ENCODE peak calls at places on chromosomes 13 and 19, in eight cellular contexts. One of them, this sample, is unnamed.

GRCh38 chr13:99053636-99054233 is 75.9 kb upstream of the DOCK9 start:
- DNase-seq in occipital lobe: no peak
- DNase-seq in AG08396: no peak
- DNase-seq in nephron progenitor cell: no peak
- DNase-seq in erythroblast: peak; percentile 98
- DNase-seq in pulmonary artery endothelial cell: no peak
- DNase-seq in stimulated activated CD4-positive, alpha-beta T cell treated with anti-CD3 and anti-CD28 coated beads, Interleukin-4, amount 100 ng/mL, for 1 hour: no peak
- DNase-seq in naive B cell: no peak
- DNase-seq in this sample: no peak

GRCh38 chr19:861099-861755 is 1.8 kb downstream of the CFD start:
- DNase-seq in AG08396: no peak
- DNase-seq in nephron progenitor cell: no peak
- DNase-seq in erythroblast: no peak
- DNase-seq in naive B cell: no peak
- DNase-seq in occipital lobe: no peak
- DNase-seq in pulmonary artery endothelial cell: no peak
- DNase-seq in stimulated activated CD4-positive, alpha-beta T cell treated with anti-CD3 and anti-CD28 coated beads, Interleukin-4, amount 100 ng/mL, for 1 hour: no peak
- DNase-seq in this sample: no peak

GRCh38 chr19:31264379-31264778 is 84.9 kb downstream of the TSHZ3 start:
- DNase-seq in stimulated activated CD4-positive, alpha-beta T cell treated with anti-CD3 and anti-CD28 coated beads, Interleukin-4, amount 100 ng/mL, for 1 hour: no peak
- DNase-seq in pulmonary artery endothelial cell: no peak
- DNase-seq in nephron progenitor cell: no peak
- DNase-seq in naive B cell: no peak
- DNase-seq in erythroblast: no peak
- DNase-seq in occipital lobe: no peak
- DNase-seq in AG08396: no peak
- DNase-seq in this sample: no peak

GRCh38 chr13:113089693-113090414 is 15.7 kb upstream of the F7 start:
- DNase-seq in occipital lobe: no peak
- DNase-seq in naive B cell: no peak
- DNase-seq in AG08396: no peak
- DNase-seq in nephron progenitor cell: peak; percentile 44
- DNase-seq in stimulated activated CD4-positive, alpha-beta T cell treated with anti-CD3 and anti-CD28 coated beads, Interleukin-4, amount 100 ng/mL, for 1 hour: no peak
- DNase-seq in erythroblast: no peak
- DNase-seq in pulmonary artery endothelial cell: no peak
- DNase-seq in this sample: no peak

GRCh38 chr13:65336916-65337315 is 1893.2 kb downstream of the PCDH9 start:
- DNase-seq in stimulated activated CD4-positive, alpha-beta T cell treated with anti-CD3 and anti-CD28 coated beads, Interleukin-4, amount 100 ng/mL, for 1 hour: no peak
- DNase-seq in AG08396: no peak
- DNase-seq in nephron progenitor cell: no peak
- DNase-seq in occipital lobe: no peak
- DNase-seq in naive B cell: no peak
- DNase-seq in pulmonary artery endothelial cell: no peak
- DNase-seq in erythroblast: no peak
- DNase-seq in this sample: no peak

GRCh38 chr19:1461862-1462261 is 11.9 kb downstream of the APC2 start:
- DNase-seq in naive B cell: no peak
- DNase-seq in nephron progenitor cell: no peak
- DNase-seq in occipital lobe: no peak
- DNase-seq in AG08396: no peak
- DNase-seq in pulmonary artery endothelial cell: no peak
- DNase-seq in erythroblast: no peak
- DNase-seq in stimulated activated CD4-positive, alpha-beta T cell treated with anti-CD3 and anti-CD28 coated beads, Interleukin-4, amount 100 ng/mL, for 1 hour: no peak
- DNase-seq in this sample: no peak

GRCh38 chr13:43300817-43301216 is 277.4 kb downstream of the DNAJC15 start:
- DNase-seq in AG08396: no peak
- DNase-seq in nephron progenitor cell: no peak
- DNase-seq in occipital lobe: no peak
- DNase-seq in pulmonary artery endothelial cell: no peak
- DNase-seq in erythroblast: no peak
- DNase-seq in stimulated activated CD4-positive, alpha-beta T cell treated with anti-CD3 and anti-CD28 coated beads, Interleukin-4, amount 100 ng/mL, for 1 hour: no peak
- DNase-seq in naive B cell: no peak
- DNase-seq in this sample: no peak

GRCh38 chr19:33904681-33905080 is 108.0 kb downstream of the KCTD15 start:
- DNase-seq in pulmonary artery endothelial cell: peak; percentile 11
- DNase-seq in stimulated activated CD4-positive, alpha-beta T cell treated with anti-CD3 and anti-CD28 coated beads, Interleukin-4, amount 100 ng/mL, for 1 hour: no peak
- DNase-seq in nephron progenitor cell: no peak
- DNase-seq in erythroblast: no peak
- DNase-seq in AG08396: no peak
- DNase-seq in naive B cell: no peak
- DNase-seq in occipital lobe: no peak
- DNase-seq in this sample: no peak

GRCh38 chr19:2168619-2169424 is 5.1 kb downstream of the DOT1L start:
- DNase-seq in stimulated activated CD4-positive, alpha-beta T cell treated with anti-CD3 and anti-CD28 coated beads, Interleukin-4, amount 100 ng/mL, for 1 hour: peak; percentile 77
- DNase-seq in occipital lobe: peak; percentile 88
- DNase-seq in naive B cell: peak; percentile 56
- DNase-seq in nephron progenitor cell: peak; percentile 79
- DNase-seq in erythroblast: peak; percentile 91
- DNase-seq in AG08396: peak; percentile 94
- DNase-seq in pulmonary artery endothelial cell: peak; percentile 90
- DNase-seq in this sample: peak; percentile 40

GRCh38 chr13:31731923-31732322 is 7.4 kb upstream of the RXFP2 start:
- DNase-seq in stimulated activated CD4-positive, alpha-beta T cell treated with anti-CD3 and anti-CD28 coated beads, Interleukin-4, amount 100 ng/mL, for 1 hour: no peak
- DNase-seq in naive B cell: no peak
- DNase-seq in pulmonary artery endothelial cell: peak; percentile 29
- DNase-seq in erythroblast: no peak
- DNase-seq in nephron progenitor cell: no peak
- DNase-seq in AG08396: no peak
- DNase-seq in occipital lobe: no peak
- DNase-seq in this sample: no peak

GRCh38 chr13:27403252-27403678 is 21.2 kb upstream of the GTF3A start:
- DNase-seq in erythroblast: no peak
- DNase-seq in pulmonary artery endothelial cell: no peak
- DNase-seq in naive B cell: no peak
- DNase-seq in nephron progenitor cell: no peak
- DNase-seq in stimulated activated CD4-positive, alpha-beta T cell treated with anti-CD3 and anti-CD28 coated beads, Interleukin-4, amount 100 ng/mL, for 1 hour: no peak
- DNase-seq in AG08396: peak; percentile 63
- DNase-seq in occipital lobe: no peak
- DNase-seq in this sample: no peak

GRCh38 chr19:7869453-7869909 is 4.7 kb downstream of the PRR36 start:
- DNase-seq in stimulated activated CD4-positive, alpha-beta T cell treated with anti-CD3 and anti-CD28 coated beads, Interleukin-4, amount 100 ng/mL, for 1 hour: peak; percentile 81
- DNase-seq in nephron progenitor cell: peak; percentile 79
- DNase-seq in occipital lobe: peak; percentile 33
- DNase-seq in AG08396: peak; percentile 77
- DNase-seq in erythroblast: peak; percentile 84
- DNase-seq in naive B cell: peak; percentile 84
- DNase-seq in pulmonary artery endothelial cell: no peak
- DNase-seq in this sample: peak; percentile 90

GRCh38 chr19:36054119-36054732 is at the start of gene THAP8:
- DNase-seq in pulmonary artery endothelial cell: peak; percentile 98
- DNase-seq in stimulated activated CD4-positive, alpha-beta T cell treated with anti-CD3 and anti-CD28 coated beads, Interleukin-4, amount 100 ng/mL, for 1 hour: peak; percentile 99
- DNase-seq in occipital lobe: peak; percentile 99
- DNase-seq in nephron progenitor cell: peak; percentile 97
- DNase-seq in naive B cell: peak; percentile 100
- DNase-seq in erythroblast: peak; percentile 100
- DNase-seq in AG08396: peak; percentile 99
- DNase-seq in this sample: peak; percentile 100

GRCh38 chr13:114087430-114087829 is 45.0 kb downstream of the RASA3 start:
- DNase-seq in AG08396: no peak
- DNase-seq in occipital lobe: no peak
- DNase-seq in stimulated activated CD4-positive, alpha-beta T cell treated with anti-CD3 and anti-CD28 coated beads, Interleukin-4, amount 100 ng/mL, for 1 hour: no peak
- DNase-seq in erythroblast: no peak
- DNase-seq in pulmonary artery endothelial cell: no peak
- DNase-seq in naive B cell: no peak
- DNase-seq in nephron progenitor cell: no peak
- DNase-seq in this sample: no peak

GRCh38 chr19:1247747-1248453 is 483 bp upstream of the MIDN start:
- DNase-seq in occipital lobe: no peak
- DNase-seq in pulmonary artery endothelial cell: no peak
- DNase-seq in AG08396: peak; percentile 69
- DNase-seq in naive B cell: peak; percentile 78
- DNase-seq in erythroblast: no peak
- DNase-seq in stimulated activated CD4-positive, alpha-beta T cell treated with anti-CD3 and anti-CD28 coated beads, Interleukin-4, amount 100 ng/mL, for 1 hour: peak; percentile 62
- DNase-seq in nephron progenitor cell: peak; percentile 57
- DNase-seq in this sample: peak; percentile 85

GRCh38 chr13:20819715-20820114 is 46.0 kb upstream of the EEF1AKMT1 start:
- DNase-seq in stimulated activated CD4-positive, alpha-beta T cell treated with anti-CD3 and anti-CD28 coated beads, Interleukin-4, amount 100 ng/mL, for 1 hour: no peak
- DNase-seq in AG08396: no peak
- DNase-seq in erythroblast: no peak
- DNase-seq in naive B cell: no peak
- DNase-seq in occipital lobe: no peak
- DNase-seq in nephron progenitor cell: no peak
- DNase-seq in pulmonary artery endothelial cell: no peak
- DNase-seq in this sample: no peak

GRCh38 chr19:13727798-13728197 is 36.5 kb upstream of the MRI1 start:
- DNase-seq in erythroblast: no peak
- DNase-seq in naive B cell: no peak
- DNase-seq in AG08396: peak; percentile 32
- DNase-seq in occipital lobe: no peak
- DNase-seq in nephron progenitor cell: no peak
- DNase-seq in pulmonary artery endothelial cell: no peak
- DNase-seq in stimulated activated CD4-positive, alpha-beta T cell treated with anti-CD3 and anti-CD28 coated beads, Interleukin-4, amount 100 ng/mL, for 1 hour: no peak
- DNase-seq in this sample: no peak